ENCODE peak calls at places on chromosomes 3 and 15, in seven cellular contexts. G is DMS153, V is A172, Z is brain microvascular endothelial cell, J is stomach, W is head of caudate nucleus, A is left ventricle myocardium inferior. D is an unnamed sample.

GRCh38 chr15:101813803-101814534 is 2.0 kb downstream of the OR4F15 start:
- DNase-seq in A (no peak), G (no peak), J (no peak), V (no peak), Z (no peak), W (no peak), D (peak; percentile 53)

GRCh38 chr3:197224034-197224444 is 74.4 kb downstream of the DLG1 start:
- DNase-seq in A (no peak), W (no peak), Z (no peak), J (no peak), V (peak; percentile 51), G (peak; percentile 42), D (peak; percentile 68)

GRCh38 chr15:101167791-101168462 is 83.9 kb downstream of the CHSY1 start:
- DNase-seq in W (peak; percentile 27), G (no peak), Z (peak; percentile 93), V (peak; percentile 99), A (peak; percentile 72), J (peak; percentile 42), D (peak; percentile 93)

GRCh38 chr15:101207867-101208288 is 44.0 kb downstream of the CHSY1 start:
- DNase-seq in V (no peak), G (no peak), A (no peak), W (no peak), J (peak; percentile 42), Z (peak; percentile 72), D (no peak)

GRCh38 chr15:50053457-50053856 is 65.6 kb downstream of the ATP8B4 start:
- DNase-seq in J (no peak), W (no peak), Z (no peak), A (no peak), G (no peak), V (no peak), D (no peak)

GRCh38 chr3:171066216-171066615 is 39.7 kb upstream of the SLC2A2 start:
- DNase-seq in V (peak; percentile 83), J (no peak), A (no peak), Z (no peak), G (no peak), W (no peak), D (no peak)

GRCh38 chr3:48656841-48657281 is 5.8 kb downstream of the CELSR3 start:
- DNase-seq in Z (no peak), G (no peak), J (no peak), A (no peak), W (no peak), V (no peak), D (peak; percentile 20)

GRCh38 chr15:70192490-70192889 is 94.8 kb upstream of the TLE3 start:
- DNase-seq in W (no peak), J (no peak), Z (no peak), G (no peak), V (no peak), A (no peak), D (no peak)

GRCh38 chr3:141331370-141332318 is 36.7 kb upstream of the ZBTB38 start:
- DNase-seq in A (peak; percentile 81), Z (peak; percentile 100), J (no peak), G (no peak), V (peak; percentile 97), W (no peak), D (peak; percentile 100)

GRCh38 chr3:39193391-39193790 is 996 bp upstream of the XIRP1 start:
- DNase-seq in W (no peak), V (no peak), J (no peak), A (no peak), G (no peak), Z (peak; percentile 17), D (peak; percentile 86)

GRCh38 chr15:63599401-63600000 is 2.3 kb downstream of the FBXL22 start:
- DNase-seq in W (peak; percentile 81), J (peak; percentile 88), A (peak; percentile 64), Z (no peak), G (peak; percentile 10), V (no peak), D (peak; percentile 18)

GRCh38 chr3:104673981-104674380 is 692.7 kb upstream of the ALCAM start:
- DNase-seq in Z (peak; percentile 7), W (no peak), A (no peak), G (no peak), V (no peak), J (no peak), D (peak; percentile 3)

GRCh38 chr3:188706599-188706998 is 465.2 kb upstream of the TPRG1 start:
- DNase-seq in W (no peak), A (no peak), Z (no peak), J (no peak), G (no peak), V (no peak), D (peak; percentile 56)

GRCh38 chr15:62287066-62287857 is 122.2 kb upstream of the C2CD4B start:
- DNase-seq in Z (no peak), J (no peak), A (no peak), G (peak; percentile 0), V (no peak), W (no peak), D (no peak)

GRCh38 chr15:100001405-100001804 is 268.2 kb upstream of the LYSMD4 start:
- DNase-seq in Z (no peak), G (no peak), W (no peak), A (no peak), V (no peak), J (no peak), D (no peak)

GRCh38 chr3:61562810-61563613 is 1.6 kb downstream of the PTPRG start:
- DNase-seq in J (no peak), W (peak; percentile 39), G (no peak), V (no peak), A (peak; percentile 45), Z (no peak), D (peak; percentile 54)

GRCh38 chr15:32683906-32684584 is 33.8 kb upstream of the GREM1 start:
- DNase-seq in W (no peak), G (no peak), J (no peak), Z (peak; percentile 87), V (peak; percentile 96), A (no peak), D (peak; percentile 98)

GRCh38 chr15:94164202-94164807 is 67.1 kb upstream of the MCTP2 start:
- DNase-seq in J (peak; percentile 63), A (no peak), V (peak; percentile 45), G (peak; percentile 10), W (peak; percentile 59), Z (peak; percentile 59), D (peak; percentile 37)

GRCh38 chr3:172517859-172518466 is 5.3 kb downstream of the TNFSF10 start:
- DNase-seq in W (no peak), G (no peak), V (no peak), Z (no peak), J (no peak), A (no peak), D (no peak)

GRCh38 chr3:149646181-149646766 is 11.6 kb downstream of the WWTR1 start:
- DNase-seq in J (no peak), G (no peak), Z (peak; percentile 63), A (no peak), V (peak; percentile 83), W (no peak), D (peak; percentile 73)

GRCh38 chr3:152113413-152113812 is 155.3 kb upstream of the MBNL1 start:
- DNase-seq in Z (no peak), G (no peak), J (no peak), V (no peak), A (no peak), W (no peak), D (peak; percentile 47)

GRCh38 chr3:138186803-138187295 is 252 bp upstream of the ARMC8 start:
- DNase-seq in J (peak; percentile 93), G (peak; percentile 74), W (peak; percentile 89), V (no peak), A (peak; percentile 93), Z (peak; percentile 88), D (peak; percentile 89)

GRCh38 chr3:154188846-154189245 is 67.7 kb downstream of the ARHGEF26 start:
- DNase-seq in G (no peak), Z (no peak), A (no peak), V (no peak), J (no peak), W (no peak), D (no peak)

GRCh38 chr3:105553851-105554250 is 187.1 kb downstream of the ALCAM start:
- DNase-seq in V (no peak), Z (peak; percentile 20), W (no peak), A (no peak), G (no peak), J (no peak), D (peak; percentile 51)

GRCh38 chr3:14248849-14249523 is 70.4 kb downstream of the LSM3 start:
- DNase-seq in G (no peak), Z (no peak), V (no peak), J (no peak), W (peak; percentile 54), A (no peak), D (peak; percentile 77)

GRCh38 chr3:43389388-43390254 is 103.3 kb downstream of the SNRK start:
- DNase-seq in V (peak; percentile 73), J (peak; percentile 57), Z (peak; percentile 88), A (no peak), G (no peak), W (no peak), D (peak; percentile 63)

GRCh38 chr3:38651153-38651789 is 1.8 kb upstream of the SCN5A start:
- DNase-seq in J (peak; percentile 68), A (peak; percentile 61), V (peak; percentile 69), Z (peak; percentile 47), G (peak; percentile 0), W (peak; percentile 73), D (peak; percentile 63)

GRCh38 chr3:5017953-5018531 is 38.8 kb downstream of the BHLHE40 start:
- DNase-seq in G (no peak), A (peak; percentile 74), W (no peak), Z (no peak), J (peak; percentile 59), V (peak; percentile 86), D (no peak)

GRCh38 chr3:194573680-194574437 is 59.4 kb downstream of the TMEM44 start:
- DNase-seq in A (no peak), V (peak; percentile 68), G (peak; percentile 8), Z (peak; percentile 67), J (peak; percentile 58), W (peak; percentile 36), D (peak; percentile 71)

GRCh38 chr3:172777901-172778300 is 27.4 kb downstream of the ECT2 start:
- DNase-seq in Z (no peak), A (no peak), W (no peak), J (no peak), V (no peak), G (no peak), D (no peak)

GRCh38 chr15:65712415-65712814 is 79.7 kb downstream of the DENND4A start:
- DNase-seq in G (no peak), V (no peak), J (no peak), A (no peak), W (no peak), Z (no peak), D (no peak)

GRCh38 chr3:2024037-2024436 is 74.6 kb upstream of the CNTN4 start:
- DNase-seq in A (no peak), J (no peak), Z (no peak), W (no peak), G (peak; percentile 12), V (no peak), D (no peak)

GRCh38 chr15:65611888-65612615 is 1.1 kb upstream of the INTS14 start:
- DNase-seq in W (no peak), G (no peak), Z (no peak), A (no peak), J (no peak), V (no peak), D (no peak)

GRCh38 chr15:25690673-25691543 is 172.2 kb downstream of the ATP10A start:
- DNase-seq in A (no peak), V (no peak), Z (peak; percentile 66), G (no peak), J (no peak), W (no peak), D (peak; percentile 82)

GRCh38 chr3:17581421-17582080 is 160.9 kb downstream of the TBC1D5 start:
- DNase-seq in J (no peak), A (no peak), G (no peak), Z (no peak), V (no peak), W (no peak), D (no peak)

GRCh38 chr3:5023777-5024346 is 44.6 kb downstream of the BHLHE40 start:
- DNase-seq in W (no peak), J (no peak), V (no peak), G (no peak), Z (no peak), A (no peak), D (no peak)

GRCh38 chr3:18122264-18122663 is 302.9 kb downstream of the SATB1 start:
- DNase-seq in J (no peak), A (no peak), W (no peak), Z (no peak), G (no peak), V (no peak), D (no peak)

D was measured in EH.